ENCODE peak calls at places on chromosomes 7 and 10, in four cellular contexts. Q is fibroblast of pulmonary artery, A is mucosa of descending colon, Y is ascending aorta. I is an unnamed sample.

GRCh38 chr7:132865766-132866531 is 215.9 kb downstream of the CHCHD3 start:
- DNase-seq in A (no peak), Y (no peak), Q (peak), I (no peak)

GRCh38 chr10:120308590-120308989 is 148.4 kb upstream of the PLPP4 start:
- DNase-seq in Q (no peak), Y (no peak), A (no peak), I (no peak)

GRCh38 chr10:3781458-3782098 is 3.4 kb downstream of the KLF6 start:
- DNase-seq in Y (no peak), Q (peak), A (peak), I (no peak)

GRCh38 chr10:46549171-46550075 is 7.0 kb downstream of the GPRIN2 start:
- DNase-seq in A (peak), Q (no peak), Y (peak), I (peak)

GRCh38 chr10:79054203-79055099 is 14.3 kb upstream of the ZMIZ1 start:
- DNase-seq in A (peak), Y (no peak), Q (no peak), I (no peak)

GRCh38 chr10:124535731-124536495 is 74.3 kb downstream of the LHPP start:
- DNase-seq in Q (no peak), Y (no peak), A (no peak), I (no peak)

GRCh38 chr10:6498771-6499170 is 81.3 kb downstream of the PRKCQ start:
- DNase-seq in A (no peak), Q (no peak), Y (no peak), I (no peak)

GRCh38 chr10:110525349-110526260 is 27.9 kb downstream of the DUSP5 start:
- DNase-seq in A (no peak), Y (no peak), Q (peak), I (no peak)

GRCh38 chr10:89275383-89275782 is 23.8 kb upstream of the LIPA start:
- DNase-seq in Q (no peak), Y (no peak), A (no peak), I (no peak)

GRCh38 chr10:78505657-78506056 is 472.0 kb downstream of the RPS24 start:
- DNase-seq in Y (no peak), A (no peak), Q (no peak), I (no peak)

GRCh38 chr7:153061913-153062528 is 302.5 kb downstream of the ACTR3B start:
- DNase-seq in A (no peak), Q (no peak), Y (no peak), I (peak)

GRCh38 chr7:55512635-55513034 is 59.7 kb downstream of the VOPP1 start:
- DNase-seq in Q (no peak), Y (no peak), A (no peak), I (no peak)

GRCh38 chr7:89887489-89887888 is 266.8 kb upstream of the STEAP1 start:
- DNase-seq in A (no peak), Q (no peak), Y (no peak), I (no peak)

GRCh38 chr7:77989981-77990566 is 191.5 kb downstream of the PHTF2 start:
- DNase-seq in Q (peak), A (peak), Y (no peak), I (no peak)

GRCh38 chr10:71685554-71686202 is 33.9 kb downstream of the C10orf105 start:
- DNase-seq in A (no peak), Y (no peak), Q (no peak), I (no peak)

GRCh38 chr7:48875300-48875916 is 48.9 kb upstream of the CDC14C start:
- DNase-seq in Y (no peak), Q (peak), A (no peak), I (peak)

GRCh38 chr7:102044641-102044983 is 227.2 kb downstream of the CUX1 start:
- DNase-seq in Y (no peak), Q (no peak), A (no peak), I (no peak)

GRCh38 chr7:15862016-15862780 is 175.7 kb upstream of the MEOX2 start:
- DNase-seq in A (no peak), Q (no peak), Y (no peak), I (no peak)

GRCh38 chr7:95095259-95096122 is 188.1 kb downstream of the PPP1R9A start:
- DNase-seq in Y (no peak), A (no peak), Q (no peak), I (no peak)

GRCh38 chr10:94403034-94403822 is 887 bp downstream of the TBC1D12 start:
- DNase-seq in A (peak), Y (no peak), Q (peak), I (peak)

GRCh38 chr7:22810843-22811242 is 11.8 kb downstream of the TOMM7 start:
- DNase-seq in A (no peak), Q (no peak), Y (no peak), I (no peak)

GRCh38 chr7:66669088-66669487 is 40.4 kb downstream of the KCTD7 start:
- DNase-seq in Y (no peak), Q (no peak), A (no peak), I (no peak)

GRCh38 chr10:6052247-6053221 is 9.6 kb downstream of the IL2RA start:
- DNase-seq in A (peak), Q (no peak), Y (no peak), I (no peak)

GRCh38 chr7:130009848-130010688 is 41.1 kb downstream of the ZC3HC1 start:
- DNase-seq in A (no peak), Q (peak), Y (no peak), I (no peak)

GRCh38 chr10:26214538-26215461 is 1.8 kb upstream of the GAD2 start:
- DNase-seq in A (no peak), Y (no peak), Q (no peak), I (no peak)

GRCh38 chr7:77565917-77566316 is 28.8 kb downstream of the PTPN12 start:
- DNase-seq in Y (no peak), Q (peak), A (no peak), I (no peak)

GRCh38 chr10:100654835-100655759 is 90.3 kb upstream of the PAX2 start:
- DNase-seq in Q (no peak), A (no peak), Y (no peak), I (no peak)

GRCh38 chr7:2601907-2602735 is 29.7 kb upstream of the TTYH3 start:
- DNase-seq in A (no peak), Q (no peak), Y (no peak), I (no peak)

GRCh38 chr10:124916098-124916584 is 25.8 kb upstream of the ZRANB1 start:
- DNase-seq in Q (peak), Y (no peak), A (no peak), I (no peak)

GRCh38 chr7:5523052-5523711 is 99.5 kb upstream of the TNRC18 start:
- DNase-seq in A (no peak), Q (peak), Y (no peak), I (no peak)

GRCh38 chr10:9547921-9548904 is 1469.5 kb upstream of the CELF2 start:
- DNase-seq in Q (no peak), Y (no peak), A (no peak), I (no peak)

GRCh38 chr7:49403844-49404243 is 369.6 kb upstream of the VWC2 start:
- DNase-seq in Y (no peak), A (no peak), Q (no peak), I (no peak)

GRCh38 chr7:82164813-82165212 is 278.8 kb downstream of the CACNA2D1 start:
- DNase-seq in A (no peak), Y (no peak), Q (peak), I (no peak)

GRCh38 chr10:132878091-132878729 is 64.2 kb downstream of the CFAP46 start:
- DNase-seq in Q (no peak), A (no peak), Y (no peak), I (no peak)

DNA sequence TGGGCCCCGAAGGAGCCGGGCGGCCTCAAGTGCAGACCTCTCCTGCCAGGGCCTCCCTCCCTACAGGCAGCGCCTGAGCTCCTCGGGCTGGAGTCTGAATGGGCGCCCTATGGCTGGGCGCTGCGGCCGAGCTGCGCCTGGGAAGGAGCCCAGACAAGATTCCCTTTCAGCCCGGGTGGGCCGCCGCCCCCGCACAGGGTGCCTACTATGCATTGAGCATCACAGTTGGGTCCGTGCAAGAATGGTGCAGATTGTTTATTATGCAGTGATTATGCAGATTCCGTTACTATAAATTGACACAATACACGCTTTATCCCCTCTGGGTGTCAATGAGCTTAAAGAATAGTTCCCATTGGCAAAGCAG is 77.2 kb upstream of the PDGFA start:
- DNase-seq in A (peak), Q (no peak), Y (no peak), I (no peak)
- TF ChIP-seq CTCF in A (no peak), Q (no peak), Y (no peak), I (no peak)

GRCh38 chr10:31709028-31709427 is 219.6 kb downstream of the ARHGAP12 start:
- DNase-seq in A (no peak), Y (no peak), Q (no peak), I (no peak)
- TF ChIP-seq CTCF in A (no peak), Y (peak), Q (peak), I (no peak)

GRCh38 chr7:149790146-149790548 is 16.8 kb upstream of the ZNF467 start:
- DNase-seq in A (no peak), Y (no peak), Q (peak), I (peak)
- TF ChIP-seq CTCF in A (no peak), Y (peak), Q (peak), I (peak)

DNA sequence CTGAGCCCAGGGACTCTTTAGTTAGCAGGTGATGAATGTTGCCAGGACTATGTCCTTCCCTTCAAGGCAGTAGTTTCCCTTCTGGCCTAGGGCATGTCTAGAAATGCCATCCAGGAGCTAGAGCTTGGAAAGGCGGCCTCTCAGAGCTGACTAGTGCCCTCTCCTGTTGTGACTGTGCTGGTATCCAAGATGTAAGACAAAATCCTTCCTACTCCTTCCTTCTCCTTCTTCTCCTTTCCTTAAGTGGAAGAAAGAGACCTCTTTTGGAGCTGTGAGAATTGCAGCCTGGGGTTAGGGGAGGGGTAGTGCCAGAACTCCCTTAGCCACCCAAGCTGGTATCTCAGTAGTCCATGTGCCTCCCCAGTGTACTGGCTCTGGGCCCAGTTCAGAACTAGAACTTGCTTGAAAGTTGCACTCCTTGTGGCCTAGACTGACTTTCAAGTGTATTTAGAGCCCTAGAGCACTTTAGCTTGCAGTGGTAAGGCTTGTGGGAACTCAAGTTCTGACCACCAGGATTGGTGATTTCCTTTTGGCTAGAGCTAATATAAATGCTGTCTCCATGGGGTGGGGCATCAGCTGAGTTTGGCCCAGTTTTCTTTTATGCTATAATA is 118.8 kb downstream of the NPSR1 start:
- DNase-seq in Y (no peak), A (no peak), Q (no peak), I (no peak)
- TF ChIP-seq CTCF in Y (no peak), A (no peak), Q (no peak), I (no peak)

GRCh38 chr10:75910032-75910431 is 478.6 kb downstream of the LRMDA start:
- DNase-seq in Q (peak), Y (no peak), A (no peak), I (no peak)
- TF ChIP-seq CTCF in Q (peak), Y (peak), A (no peak), I (peak)

GRCh38 chr7:148485618-148486017 is 104.9 kb upstream of the C7orf33 start:
- DNase-seq in Y (no peak), Q (no peak), A (no peak), I (no peak)
- TF ChIP-seq CTCF in Y (no peak), Q (no peak), A (no peak), I (no peak)

GRCh38 chr10:44891721-44892120 is 19.4 kb upstream of the TMEM72 start:
- DNase-seq in Q (no peak), A (no peak), Y (no peak), I (no peak)
- TF ChIP-seq CTCF in Q (no peak), A (no peak), Y (no peak), I (no peak)